ENCODE peak calls at places on chromosome 14, in six cellular contexts. J, O, R, V, G and N are unnamed samples.

GRCh38 chr14:77007339-77007974 is 21.1 kb downstream of the IRF2BPL start:
- DNase-seq in G (no peak), V (no peak), O (no peak), J (no peak), R (peak; percentile 69), N (no peak)

GRCh38 chr14:58752782-58753181 is 115.0 kb downstream of the DACT1 start:
- DNase-seq in G (peak; percentile 90), V (peak; percentile 59), R (no peak), J (peak; percentile 86), O (no peak), N (peak; percentile 76)

GRCh38 chr14:80387563-80387981 is 176.3 kb upstream of the DIO2 start:
- DNase-seq in R (no peak), J (peak; percentile 58), G (no peak), V (no peak), O (no peak), N (no peak)

GRCh38 chr14:97442363-97442762 is 645.2 kb downstream of the VRK1 start:
- DNase-seq in O (no peak), G (no peak), R (no peak), J (no peak), V (no peak), N (no peak)

GRCh38 chr14:55073856-55074255 is 22.4 kb downstream of the MAPK1IP1L start:
- DNase-seq in R (no peak), V (peak; percentile 79), G (no peak), J (no peak), O (no peak), N (no peak)

GRCh38 chr14:45128963-45129629 is 5.2 kb downstream of the FKBP3 start:
- DNase-seq in O (no peak), J (no peak), G (no peak), V (no peak), R (no peak), N (no peak)

GRCh38 chr14:65528069-65528468 is 115.5 kb downstream of the FUT8 start:
- DNase-seq in G (no peak), R (no peak), V (no peak), O (no peak), J (no peak), N (no peak)

GRCh38 chr14:53955671-53956426 is 776 bp downstream of the BMP4 start:
- DNase-seq in G (peak; percentile 81), V (peak; percentile 50), R (peak; percentile 67), J (peak; percentile 90), O (no peak), N (peak; percentile 60)

GRCh38 chr14:87443787-87444186 is 549.2 kb downstream of the GALC start:
- DNase-seq in G (no peak), V (no peak), J (no peak), R (no peak), O (no peak), N (no peak)

GRCh38 chr14:61433169-61433568 is 111.8 kb downstream of the PRKCH start:
- DNase-seq in J (no peak), O (no peak), R (no peak), V (no peak), G (no peak), N (no peak)

GRCh38 chr14:61480704-61481285 is 159.4 kb downstream of the PRKCH start:
- DNase-seq in J (no peak), V (no peak), O (no peak), R (no peak), G (no peak), N (no peak)

GRCh38 chr14:62029569-62029924 is 267.3 kb downstream of the SNAPC1 start:
- DNase-seq in J (no peak), G (no peak), O (no peak), V (no peak), R (no peak), N (no peak)

GRCh38 chr14:101598159-101598558 is 36.9 kb downstream of the DIO3 start:
- DNase-seq in O (no peak), G (peak; percentile 33), J (no peak), V (no peak), R (peak; percentile 1), N (no peak)

GRCh38 chr14:64209428-64210165 is 84.6 kb downstream of the ESR2 start:
- DNase-seq in G (no peak), V (peak; percentile 69), J (peak; percentile 54), O (no peak), R (no peak), N (peak; percentile 79)

GRCh38 chr14:65880507-65880906 is 468.0 kb downstream of the FUT8 start:
- DNase-seq in V (no peak), O (no peak), R (no peak), J (no peak), G (no peak), N (no peak)

GRCh38 chr14:96514694-96515093 is 12.5 kb downstream of the PAPOLA start:
- DNase-seq in V (no peak), O (no peak), J (no peak), R (no peak), G (no peak), N (no peak)

GRCh38 chr14:101130861-101131260 is 227.3 kb upstream of the RTL1 start:
- DNase-seq in O (peak; percentile 22), R (no peak), V (no peak), J (no peak), G (no peak), N (peak; percentile 16)

GRCh38 chr14:96626916-96627315 is 124.7 kb downstream of the PAPOLA start:
- DNase-seq in V (no peak), J (peak; percentile 26), R (no peak), O (no peak), G (no peak), N (no peak)

GRCh38 chr14:39880106-39880695 is 448.0 kb upstream of the FBXO33 start:
- DNase-seq in J (no peak), O (no peak), R (no peak), V (no peak), G (no peak), N (no peak)

GRCh38 chr14:31388687-31389413 is 31.5 kb downstream of the HEATR5A start:
- DNase-seq in R (no peak), G (no peak), J (no peak), O (no peak), V (peak; percentile 91), N (no peak)

GRCh38 chr14:64947710-64948611 is 5.4 kb upstream of the GPX2 start:
- DNase-seq in O (no peak), V (no peak), R (no peak), J (peak; percentile 70), G (no peak), N (no peak)

GRCh38 chr14:58792421-58792820 is 154.7 kb downstream of the DACT1 start:
- DNase-seq in O (no peak), V (no peak), R (no peak), J (no peak), G (no peak), N (no peak)

GRCh38 chr14:68268197-68268596 is 448.6 kb downstream of the RAD51B start:
- DNase-seq in R (no peak), V (no peak), J (no peak), G (no peak), O (no peak), N (no peak)

GRCh38 chr14:104876251-104876699 is 11.2 kb downstream of the CEP170B start:
- DNase-seq in V (peak; percentile 44), J (peak; percentile 61), O (peak; percentile 92), R (no peak), G (no peak), N (no peak)

GRCh38 chr14:93663317-93663716 is 125.0 kb downstream of the PRIMA1 start:
- DNase-seq in G (no peak), R (no peak), J (no peak), O (no peak), V (no peak), N (no peak)

GRCh38 chr14:68795602-68796417 is 2.9 kb upstream of the ZFP36L1 start:
- DNase-seq in O (peak; percentile 86), J (peak; percentile 93), R (peak; percentile 90), V (peak; percentile 80), G (peak; percentile 92), N (peak; percentile 80)

GRCh38 chr14:61564623-61565091 is 130.7 kb upstream of the HIF1A start:
- DNase-seq in R (peak; percentile 88), V (peak; percentile 94), O (no peak), J (no peak), G (no peak), N (no peak)

GRCh38 chr14:59254146-59254910 is 65.9 kb downstream of the DAAM1 start:
- DNase-seq in G (no peak), J (peak; percentile 69), O (peak; percentile 16), R (peak; percentile 37), V (peak; percentile 95), N (peak; percentile 70)

GRCh38 chr14:92093320-92093719 is 13.1 kb downstream of the ATXN3 start:
- DNase-seq in G (no peak), O (peak; percentile 36), V (peak; percentile 10), R (no peak), J (no peak), N (no peak)
- TF ChIP-seq CTCF in G (no peak), O (peak; percentile 32), V (no peak), R (no peak), J (no peak), N (peak; percentile 12)

DNA sequence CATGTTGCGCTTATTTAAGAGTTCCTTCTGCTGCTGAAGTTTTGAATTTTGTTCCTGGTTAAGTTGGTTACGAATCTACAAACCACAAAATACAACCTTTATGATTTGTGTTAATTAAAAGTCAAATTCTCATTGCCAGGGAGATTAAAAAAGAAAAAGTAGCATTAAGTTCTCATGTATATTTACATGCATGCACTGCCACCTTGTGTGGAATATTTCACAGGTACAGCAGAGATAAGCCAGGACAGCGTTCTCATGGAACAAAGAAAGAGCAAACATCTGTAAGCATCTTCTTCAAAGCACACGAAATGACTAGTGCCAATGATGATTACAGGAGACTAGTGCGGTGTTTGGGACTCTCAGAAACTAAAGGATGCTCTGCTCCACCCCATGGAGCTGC is 34.2 kb downstream of the ZFYVE21 start:
- DNase-seq in V (no peak), G (no peak), R (no peak), J (no peak), O (no peak), N (no peak)
- TF ChIP-seq CTCF in V (no peak), G (no peak), R (peak; percentile 47), J (peak; percentile 37), O (peak; percentile 7), N (no peak)

GRCh38 chr14:56244138-56244789 is 126.1 kb downstream of the PELI2 start:
- DNase-seq in R (no peak), J (no peak), V (peak; percentile 73), O (no peak), G (no peak), N (no peak)

GRCh38 chr14:56243110-56243509 is 124.9 kb downstream of the PELI2 start:
- DNase-seq in O (no peak), G (no peak), J (no peak), V (no peak), R (no peak), N (no peak)

GRCh38 chr14:56248442-56248841 is 130.2 kb downstream of the PELI2 start:
- DNase-seq in R (no peak), G (no peak), V (no peak), O (no peak), J (no peak), N (no peak)

GRCh38 chr14:56247495-56248087 is 129.4 kb downstream of the PELI2 start:
- DNase-seq in G (no peak), V (peak; percentile 35), R (no peak), J (no peak), O (no peak), N (no peak)
- TF ChIP-seq CTCF in G (no peak), V (peak; percentile 40), R (peak; percentile 61), J (peak; percentile 10), O (peak; percentile 66), N (no peak)

DNA sequence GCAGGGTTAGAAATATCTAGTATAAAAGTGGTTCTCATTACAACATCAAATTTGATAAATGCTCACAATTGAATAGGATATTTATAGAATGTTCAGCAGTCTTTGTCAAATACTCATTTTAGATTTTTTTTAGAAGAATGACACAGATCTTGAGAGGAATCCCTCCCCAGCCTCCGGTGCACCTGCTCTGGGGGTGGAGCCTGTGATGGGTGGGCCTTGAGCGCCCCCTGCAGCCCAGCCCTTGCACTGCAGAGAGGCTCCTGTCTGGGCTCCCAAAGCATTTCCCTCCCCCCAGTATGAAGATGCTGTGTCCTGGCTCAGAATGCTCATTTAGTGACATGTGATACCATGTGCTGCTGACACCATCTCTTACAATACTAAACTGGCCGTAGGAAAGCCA is 792.3 kb downstream of the TMEM121 start:
- DNase-seq in R (no peak), O (peak; percentile 57), G (no peak), V (no peak), J (no peak), N (no peak)
- TF ChIP-seq CTCF in R (peak; percentile 58), O (peak; percentile 54), G (no peak), V (no peak), J (no peak), N (no peak)